ENCODE peak calls at places on chromosome 17, in ten cellular contexts. W, F, B, E, K, V, P, D, J and Z are unnamed samples. For H3K27me3, the result is how much of the 10 kb centered on the place peaks cover.

GRCh38 chr17:51091635-51092034 is 29.0 kb downstream of the SPAG9 start:
- DNase-seq in W (no peak), F (peak), B (no peak), E (no peak), K (no peak), V (no peak), P (no peak), D (no peak), J (no peak), Z (no peak)

GRCh38 chr17:30530346-30531025 is 53.3 kb downstream of the GOSR1 start:
- DNase-seq in W (no peak), F (no peak), B (no peak), E (no peak), K (no peak), V (peak), P (peak), D (no peak), J (no peak), Z (peak)

GRCh38 chr17:12667299-12667958 is 1.7 kb downstream of the MYOCD start:
- DNase-seq in W (no peak), F (peak), B (no peak), E (peak), K (no peak), V (peak), P (peak), D (no peak), J (no peak), Z (peak)

GRCh38 chr17:47120521-47121095 is 68.5 kb downstream of the CDC27 start:
- DNase-seq in W (no peak), F (no peak), B (no peak), E (no peak), K (no peak), V (peak), P (no peak), D (no peak), J (no peak), Z (no peak)

GRCh38 chr17:13931752-13932477 is 137.4 kb upstream of the COX10 start:
- DNase-seq in W (peak), F (peak), B (no peak), E (peak), K (peak), V (peak), P (no peak), D (no peak), J (peak), Z (no peak)

GRCh38 chr17:67421869-67422273 is 44.8 kb downstream of the PITPNC1 start:
- DNase-seq in W (no peak), F (peak), B (no peak), E (no peak), K (no peak), V (peak), P (peak), D (no peak), J (no peak), Z (peak)

GRCh38 chr17:72416054-72416691 is 295.4 kb downstream of the SOX9 start:
- DNase-seq in W (no peak), F (peak), B (no peak), E (no peak), K (no peak), V (peak), P (no peak), D (no peak), J (no peak), Z (no peak)

GRCh38 chr17:81412490-81413093 is 17.3 kb downstream of the BAHCC1 start:
- DNase-seq in W (no peak), F (no peak), B (no peak), E (no peak), K (peak), V (peak), P (peak), D (peak), J (peak), Z (no peak)

GRCh38 chr17:28760987-28761562 is 17.3 kb downstream of the TRAF4 start:
- DNase-seq in W (peak), F (peak), B (peak), E (no peak), K (peak), V (peak), P (peak), D (no peak), J (peak), Z (no peak)

GRCh38 chr17:27355419-27355818 is 61.5 kb downstream of the WSB1 start:
- DNase-seq in W (no peak), F (peak), B (no peak), E (no peak), K (no peak), V (no peak), P (no peak), D (no peak), J (no peak), Z (no peak)

GRCh38 chr17:59897090-59897489 is 4.2 kb downstream of the RPS6KB1 start:
- DNase-seq in W (no peak), F (no peak), B (no peak), E (no peak), K (no peak), V (peak), P (no peak), D (no peak), J (no peak), Z (no peak)

GRCh38 chr17:44464037-44464436 is 39.2 kb downstream of the GPATCH8 start:
- DNase-seq in W (no peak), F (no peak), B (no peak), E (no peak), K (no peak), V (peak), P (no peak), D (no peak), J (no peak), Z (no peak)

GRCh38 chr17:9132291-9132690 is 111.0 kb downstream of the NTN1 start:
- DNase-seq in W (no peak), F (no peak), B (no peak), E (no peak), K (no peak), V (no peak), P (no peak), D (no peak), J (no peak), Z (no peak)

GRCh38 chr17:81958633-81959342 is 2.2 kb downstream of the NOTUM start:
- DNase-seq in W (no peak), F (no peak), B (no peak), E (no peak), K (no peak), V (no peak), P (no peak), D (no peak), J (no peak), Z (no peak)

GRCh38 chr17:50539762-50540440 is 7.1 kb upstream of the SPATA20 start:
- DNase-seq in W (no peak), F (no peak), B (no peak), E (no peak), K (no peak), V (no peak), P (no peak), D (no peak), J (peak), Z (no peak)

GRCh38 chr17:78360371-78361226 is 722 bp upstream of the SOCS3 start:
- DNase-seq in W (peak), F (peak), B (peak), E (peak), K (peak), V (peak), P (peak), D (peak), J (peak), Z (peak)

GRCh38 chr17:44916059-44916780 is 920 bp upstream of the GFAP start:
- DNase-seq in W (no peak), F (no peak), B (peak), E (no peak), K (no peak), V (no peak), P (peak), D (no peak), J (no peak), Z (no peak)

GRCh38 chr17:64005734-64006167 is 7.6 kb downstream of the PRR29 start:
- DNase-seq in W (no peak), F (no peak), B (no peak), E (no peak), K (no peak), V (no peak), P (peak), D (no peak), J (no peak), Z (no peak)

GRCh38 chr17:42743595-42744282 is 1.1 kb downstream of the EZH1 start:
- DNase-seq in W (no peak), F (peak), B (no peak), E (no peak), K (no peak), V (no peak), P (no peak), D (no peak), J (no peak), Z (no peak)

GRCh38 chr17:72603346-72604242 is 482.8 kb downstream of the SOX9 start:
- DNase-seq in W (no peak), F (no peak), B (no peak), E (no peak), K (no peak), V (peak), P (no peak), D (no peak), J (no peak), Z (peak)

GRCh38 chr17:3695723-3696411 is at the start of gene P2RX5:
- DNase-seq in W (peak), F (no peak), B (no peak), E (no peak), K (no peak), V (peak), P (peak), D (no peak), J (no peak), Z (no peak)

GRCh38 chr17:45270828-45271418 is 9.0 kb upstream of the SPATA32 start:
- DNase-seq in W (no peak), F (peak), B (no peak), E (peak), K (no peak), V (no peak), P (no peak), D (peak), J (no peak), Z (no peak)

GRCh38 chr17:50100921-50101345 is 5.8 kb downstream of the PDK2 start:
- DNase-seq in W (peak), F (no peak), B (no peak), E (no peak), K (no peak), V (no peak), P (no peak), D (no peak), J (no peak), Z (no peak)

GRCh38 chr17:19706791-19707727 is 9.3 kb downstream of the SLC47A2 start:
- DNase-seq in W (no peak), F (peak), B (no peak), E (peak), K (no peak), V (no peak), P (no peak), D (no peak), J (no peak), Z (no peak)

GRCh38 chr17:78683031-78683961 is 98.8 kb downstream of the CYTH1 start:
- DNase-seq in W (no peak), F (no peak), B (no peak), E (no peak), K (no peak), V (no peak), P (no peak), D (no peak), J (no peak), Z (no peak)

GRCh38 chr17:4934173-4934979 is 2.3 kb downstream of the GP1BA start:
- DNase-seq in W (no peak), F (no peak), B (no peak), E (no peak), K (no peak), V (peak), P (peak), D (no peak), J (no peak), Z (no peak)

GRCh38 chr17:60971515-60972369 is 294.1 kb downstream of the BCAS3 start:
- DNase-seq in W (no peak), F (peak), B (peak), E (no peak), K (no peak), V (peak), P (peak), D (peak), J (no peak), Z (peak)

GRCh38 chr17:61000911-61001310 is 323.3 kb downstream of the BCAS3 start:
- DNase-seq in W (no peak), F (no peak), B (no peak), E (no peak), K (no peak), V (peak), P (no peak), D (no peak), J (no peak), Z (peak)

GRCh38 chr17:80961516-80961915 is 30.1 kb upstream of the CHMP6 start:
- DNase-seq in W (no peak), F (no peak), B (no peak), E (no peak), K (no peak), V (no peak), P (no peak), D (no peak), J (no peak), Z (no peak)

GRCh38 chr17:5695480-5695879 is 111.2 kb upstream of the NLRP1 start:
- DNase-seq in W (no peak), F (no peak), B (no peak), E (no peak), K (no peak), V (no peak), P (no peak), D (no peak), J (no peak), Z (no peak)

GRCh38 chr17:7862692-7863437 is 5.1 kb downstream of the CYB5D1 start:
- DNase-seq in W (no peak), F (peak), B (peak), E (peak), K (peak), V (peak), P (peak), D (no peak), J (peak), Z (no peak)

GRCh38 chr17:64166876-64167275 is 36.9 kb upstream of the ERN1 start:
- DNase-seq in W (no peak), F (no peak), B (no peak), E (no peak), K (no peak), V (no peak), P (no peak), D (no peak), J (no peak), Z (no peak)

GRCh38 chr17:13154403-13154802 is 136.6 kb upstream of the ELAC2 start:
- DNase-seq in W (no peak), F (no peak), B (no peak), E (no peak), K (no peak), V (peak), P (no peak), D (no peak), J (no peak), Z (no peak)

GRCh38 chr17:17726721-17727060 is 45.4 kb downstream of the RAI1 start:
- DNase-seq in W (no peak), F (no peak), B (no peak), E (no peak), K (no peak), V (no peak), P (no peak), D (no peak), J (no peak), Z (no peak)

GRCh38 chr17:50918933-50919296 is 52.8 kb upstream of the TOB1 start:
- DNase-seq in W (no peak), F (no peak), B (no peak), E (no peak), K (no peak), V (peak), P (no peak), D (no peak), J (no peak), Z (no peak)

GRCh38 chr17:31294839-31295488 is 2.1 kb downstream of the OMG start:
- DNase-seq in W (no peak), F (no peak), B (no peak), E (no peak), K (no peak), V (peak), P (no peak), D (no peak), J (no peak), Z (no peak)

DNA sequence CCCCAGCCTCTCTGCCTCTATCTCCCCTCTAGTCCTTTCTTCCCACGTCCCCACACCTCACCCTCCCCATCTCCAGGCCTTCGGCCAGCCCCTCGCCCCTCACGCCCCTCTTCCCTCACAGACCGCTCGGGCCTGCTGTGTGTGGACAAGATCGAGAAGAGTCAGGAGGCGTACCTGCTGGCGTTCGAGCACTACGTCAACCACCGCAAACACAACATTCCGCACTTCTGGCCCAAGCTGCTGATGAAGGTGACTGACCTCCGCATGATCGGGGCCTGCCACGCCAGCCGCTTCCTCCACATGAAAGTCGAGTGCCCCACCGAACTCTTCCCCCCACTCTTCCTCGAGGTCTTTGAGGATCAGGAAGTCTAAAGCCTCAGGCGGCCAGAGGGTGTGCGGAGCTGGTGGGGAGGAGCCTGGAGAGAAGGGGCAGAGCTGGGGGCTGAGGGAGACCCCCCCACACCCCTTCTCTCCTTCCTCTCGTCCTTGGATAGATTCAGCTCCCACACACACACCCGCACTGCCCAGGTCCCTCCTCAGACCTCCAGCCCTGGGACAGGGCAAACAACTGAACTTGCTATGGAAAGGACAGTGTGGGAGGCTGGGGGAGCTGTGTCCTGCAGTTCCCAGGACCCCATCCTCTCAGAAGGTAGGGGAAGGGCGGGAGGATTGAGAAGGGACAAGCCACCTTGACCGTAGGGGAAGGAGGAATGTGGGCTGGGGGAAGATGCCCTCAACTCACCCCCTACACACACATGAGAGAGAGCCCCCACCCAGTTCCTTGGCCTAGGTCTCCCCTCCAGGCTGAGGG is 11.1 kb downstream of the NR1D1 start:
- DNase-seq in W (no peak), F (no peak), B (no peak), E (no peak), K (no peak), V (no peak), P (no peak), D (no peak), J (no peak), Z (no peak)
- H3K27me3 ChIP-seq in W (under half), F (under half), B (under half), E (under half), K (under half), V (under half), P (under half), D (under half), J (under half), Z (under half)

GRCh38 chr17:6853764-6854442 is 22.4 kb upstream of the TEKT1 start:
- DNase-seq in W (no peak), F (peak), B (no peak), E (peak), K (no peak), V (no peak), P (no peak), D (no peak), J (no peak), Z (no peak)

GRCh38 chr17:6862122-6862521 is 30.6 kb upstream of the TEKT1 start:
- DNase-seq in W (no peak), F (no peak), B (no peak), E (no peak), K (no peak), V (no peak), P (no peak), D (no peak), J (no peak), Z (no peak)

GRCh38 chr17:6856054-6856453 is 24.5 kb upstream of the TEKT1 start:
- DNase-seq in W (no peak), F (no peak), B (no peak), E (no peak), K (no peak), V (no peak), P (no peak), D (no peak), J (no peak), Z (no peak)

GRCh38 chr17:6857904-6858303 is 26.4 kb upstream of the TEKT1 start:
- DNase-seq in W (no peak), F (no peak), B (no peak), E (no peak), K (no peak), V (no peak), P (no peak), D (no peak), J (no peak), Z (no peak)

DNA sequence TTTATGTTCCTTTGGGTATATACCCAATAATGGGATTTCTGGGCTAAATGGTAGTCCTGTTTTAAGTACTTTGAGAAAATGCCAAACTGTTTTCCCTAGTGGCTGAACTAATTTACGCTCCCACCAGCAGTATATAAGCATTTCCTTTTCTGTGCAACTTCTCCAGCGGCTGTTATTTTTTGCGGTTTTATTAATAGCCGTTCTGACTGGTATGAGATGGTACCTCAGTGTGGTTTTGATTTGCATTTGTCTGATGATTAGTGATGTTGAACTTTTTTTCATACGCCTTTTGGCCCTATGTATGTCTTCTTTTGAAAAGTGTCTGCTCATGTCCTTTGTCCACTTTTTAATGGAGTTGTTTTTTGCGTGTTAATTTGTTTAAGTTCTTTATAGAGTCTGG is 25.8 kb upstream of the TEKT1 start:
- DNase-seq in W (no peak), F (no peak), B (no peak), E (no peak), K (no peak), V (no peak), P (no peak), D (no peak), J (no peak), Z (no peak)
- H3K27me3 ChIP-seq in W (under half), F (under half), B (under half), E (under half), K (half or more), V (under half), P (under half), D (under half), J (under half), Z (under half)

DNA sequence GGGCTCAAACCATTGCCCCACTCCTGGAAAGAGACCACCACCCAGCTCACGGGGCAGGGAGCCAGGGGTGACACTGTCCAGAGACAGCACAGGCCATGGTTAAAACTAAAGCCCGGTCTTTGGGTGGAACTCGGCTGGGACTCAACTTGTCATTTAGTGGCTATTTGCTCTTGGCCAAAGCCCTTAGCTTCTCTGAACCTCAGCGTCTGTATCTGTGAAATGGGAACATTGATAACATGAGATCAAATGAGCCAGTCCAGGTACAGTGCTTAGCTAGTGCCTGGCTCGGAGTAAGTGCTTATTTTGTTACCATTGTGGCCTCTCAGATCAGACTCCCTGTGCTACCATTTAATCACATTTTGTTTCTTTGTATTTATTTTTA is 48.5 kb downstream of the RTN4RL1 start:
- DNase-seq in W (no peak), F (no peak), B (no peak), E (no peak), K (no peak), V (no peak), P (no peak), D (no peak), J (no peak), Z (no peak)
- H3K27me3 ChIP-seq in W (under half), F (under half), B (under half), E (under half), K (under half), V (under half), P (under half), D (under half), J (under half), Z (under half)

GRCh38 chr17:75060434-75061054 is 13.5 kb downstream of the KCTD2 start:
- DNase-seq in W (peak), F (no peak), B (no peak), E (no peak), K (no peak), V (no peak), P (no peak), D (no peak), J (no peak), Z (no peak)
- H3K27me3 ChIP-seq in W (under half), F (under half), B (under half), E (under half), K (under half), V (under half), P (under half), D (under half), J (under half), Z (under half)

DNA sequence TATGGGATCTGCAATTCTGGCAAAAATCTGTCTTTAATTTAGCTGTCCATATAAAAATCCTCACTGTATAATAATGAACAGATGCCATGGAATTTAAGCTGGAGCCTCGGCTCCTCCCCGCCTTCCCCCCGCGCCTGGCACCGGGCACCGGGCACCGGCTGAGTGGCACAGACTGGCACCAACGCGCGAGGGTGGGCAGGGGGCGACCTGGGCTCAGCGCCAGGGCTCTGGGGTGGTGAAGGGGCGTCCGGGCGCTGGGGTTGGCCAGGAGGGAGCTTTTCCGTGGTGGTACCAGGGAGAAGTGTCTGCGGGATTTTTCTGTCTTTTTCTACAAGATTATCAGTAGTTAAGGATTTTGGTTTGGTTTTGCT is 9.1 kb downstream of the NEUROD2 start:
- DNase-seq in W (no peak), F (no peak), B (no peak), E (no peak), K (no peak), V (no peak), P (no peak), D (no peak), J (no peak), Z (no peak)
- H3K27me3 ChIP-seq in W (under half), F (half or more), B (half or more), E (under half), K (half or more), V (half or more), P (half or more), D (half or more), J (under half), Z (half or more)